ENCODE peak calls at places on chromosomes 11 and 22, in seven cellular contexts. One of them, this sample, is unnamed.

GRCh38 chr11:96246718-96247540 is 96.1 kb downstream of the MAML2 start:
- DNase-seq in fibroblast of lung: peak
- DNase-seq in naive thymus-derived CD8-positive, alpha-beta T cell: no peak
- DNase-seq in coronary artery: no peak
- DNase-seq in HCT116: peak
- DNase-seq in HFFc6: peak
- DNase-seq in T-helper 9 cell: no peak
- DNase-seq in this sample: peak

GRCh38 chr11:128187829-128188228 is 399.5 kb downstream of the ETS1 start:
- DNase-seq in fibroblast of lung: no peak
- DNase-seq in T-helper 9 cell: no peak
- DNase-seq in HFFc6: no peak
- DNase-seq in HCT116: no peak
- DNase-seq in coronary artery: no peak
- DNase-seq in naive thymus-derived CD8-positive, alpha-beta T cell: no peak
- DNase-seq in this sample: no peak

GRCh38 chr22:38172489-38173155 is 9.0 kb downstream of the PLA2G6 start:
- DNase-seq in HCT116: no peak
- DNase-seq in coronary artery: peak
- DNase-seq in HFFc6: no peak
- DNase-seq in T-helper 9 cell: peak
- DNase-seq in naive thymus-derived CD8-positive, alpha-beta T cell: peak
- DNase-seq in fibroblast of lung: peak
- DNase-seq in this sample: peak

GRCh38 chr22:45504703-45505341 is 2.1 kb downstream of the FBLN1 start:
- DNase-seq in coronary artery: no peak
- DNase-seq in naive thymus-derived CD8-positive, alpha-beta T cell: no peak
- DNase-seq in HFFc6: peak
- DNase-seq in T-helper 9 cell: no peak
- DNase-seq in HCT116: no peak
- DNase-seq in fibroblast of lung: peak
- DNase-seq in this sample: no peak

GRCh38 chr11:19813158-19813879 is 100.7 kb downstream of the NAV2 start:
- DNase-seq in HCT116: no peak
- DNase-seq in coronary artery: no peak
- DNase-seq in HFFc6: no peak
- DNase-seq in T-helper 9 cell: no peak
- DNase-seq in naive thymus-derived CD8-positive, alpha-beta T cell: no peak
- DNase-seq in fibroblast of lung: no peak
- DNase-seq in this sample: no peak

GRCh38 chr11:36354221-36355003 is 58.3 kb downstream of the PRR5L start:
- DNase-seq in naive thymus-derived CD8-positive, alpha-beta T cell: no peak
- DNase-seq in T-helper 9 cell: no peak
- DNase-seq in coronary artery: no peak
- DNase-seq in HCT116: no peak
- DNase-seq in fibroblast of lung: peak
- DNase-seq in HFFc6: peak
- DNase-seq in this sample: no peak

GRCh38 chr11:28086569-28086968 is 21.4 kb downstream of the KIF18A start:
- DNase-seq in coronary artery: no peak
- DNase-seq in T-helper 9 cell: no peak
- DNase-seq in fibroblast of lung: peak
- DNase-seq in HCT116: no peak
- DNase-seq in naive thymus-derived CD8-positive, alpha-beta T cell: no peak
- DNase-seq in HFFc6: peak
- DNase-seq in this sample: peak

GRCh38 chr11:67406969-67407699 is 3.3 kb downstream of the TBC1D10C start:
- DNase-seq in coronary artery: no peak
- DNase-seq in HFFc6: no peak
- DNase-seq in fibroblast of lung: no peak
- DNase-seq in T-helper 9 cell: no peak
- DNase-seq in HCT116: no peak
- DNase-seq in naive thymus-derived CD8-positive, alpha-beta T cell: no peak
- DNase-seq in this sample: no peak

GRCh38 chr22:27866136-27867091 is 52.6 kb downstream of the PITPNB start:
- DNase-seq in HFFc6: peak
- DNase-seq in T-helper 9 cell: no peak
- DNase-seq in HCT116: no peak
- DNase-seq in coronary artery: no peak
- DNase-seq in fibroblast of lung: peak
- DNase-seq in naive thymus-derived CD8-positive, alpha-beta T cell: no peak
- DNase-seq in this sample: no peak

GRCh38 chr22:24178502-24179440 is 2.5 kb upstream of the SUSD2 start:
- DNase-seq in T-helper 9 cell: no peak
- DNase-seq in coronary artery: no peak
- DNase-seq in HFFc6: no peak
- DNase-seq in fibroblast of lung: no peak
- DNase-seq in HCT116: no peak
- DNase-seq in naive thymus-derived CD8-positive, alpha-beta T cell: no peak
- DNase-seq in this sample: no peak

GRCh38 chr22:36387664-36387913 is 178 bp downstream of the MYH9 start:
- DNase-seq in T-helper 9 cell: no peak
- DNase-seq in HCT116: no peak
- DNase-seq in coronary artery: no peak
- DNase-seq in fibroblast of lung: no peak
- DNase-seq in HFFc6: no peak
- DNase-seq in naive thymus-derived CD8-positive, alpha-beta T cell: no peak
- DNase-seq in this sample: no peak